ENCODE peak calls at places on chromosomes 1 and 21, in nine cellular contexts. One of them, this sample, is unnamed.

GRCh38 chr1:245142171-245142798 is 12.5 kb upstream of the KIF26B start:
- DNase-seq in amniotic stem cell: no peak
- DNase-seq in dorsolateral prefrontal cortex: no peak
- DNase-seq in fibroblast of villous mesenchyme: no peak
- DNase-seq in Ammon's horn: no peak
- DNase-seq in MCF 10A: no peak
- DNase-seq in NCI-H774: no peak
- DNase-seq in ACHN: no peak
- DNase-seq in EH: no peak
- DNase-seq in this sample: no peak

GRCh38 chr1:229155472-229155871 is 115.4 kb upstream of the RAB4A start:
- DNase-seq in NCI-H774: no peak
- DNase-seq in fibroblast of villous mesenchyme: no peak
- DNase-seq in ACHN: no peak
- DNase-seq in amniotic stem cell: no peak
- DNase-seq in MCF 10A: no peak
- DNase-seq in Ammon's horn: peak; percentile 29
- DNase-seq in dorsolateral prefrontal cortex: no peak
- DNase-seq in EH: no peak
- DNase-seq in this sample: no peak

GRCh38 chr21:41888749-41889376 is 9.7 kb upstream of the PRDM15 start:
- DNase-seq in amniotic stem cell: no peak
- DNase-seq in ACHN: no peak
- DNase-seq in dorsolateral prefrontal cortex: no peak
- DNase-seq in Ammon's horn: no peak
- DNase-seq in EH: no peak
- DNase-seq in MCF 10A: no peak
- DNase-seq in NCI-H774: no peak
- DNase-seq in fibroblast of villous mesenchyme: no peak
- DNase-seq in this sample: peak; percentile 27

GRCh38 chr1:153538315-153538821 is 2.4 kb downstream of the S100A5 start:
- DNase-seq in amniotic stem cell: no peak
- DNase-seq in MCF 10A: peak; percentile 75
- DNase-seq in Ammon's horn: no peak
- DNase-seq in ACHN: no peak
- DNase-seq in NCI-H774: no peak
- DNase-seq in EH: peak; percentile 68
- DNase-seq in dorsolateral prefrontal cortex: no peak
- DNase-seq in fibroblast of villous mesenchyme: no peak
- DNase-seq in this sample: peak; percentile 53

GRCh38 chr1:54919367-54920359 is 32.7 kb upstream of the DHCR24 start:
- DNase-seq in dorsolateral prefrontal cortex: no peak
- DNase-seq in amniotic stem cell: no peak
- DNase-seq in ACHN: no peak
- DNase-seq in fibroblast of villous mesenchyme: no peak
- DNase-seq in NCI-H774: no peak
- DNase-seq in EH: no peak
- DNase-seq in MCF 10A: no peak
- DNase-seq in Ammon's horn: no peak
- DNase-seq in this sample: no peak

GRCh38 chr21:42381347-42381984 is 14.4 kb downstream of the TMPRSS3 start:
- DNase-seq in NCI-H774: no peak
- DNase-seq in amniotic stem cell: peak; percentile 7
- DNase-seq in dorsolateral prefrontal cortex: no peak
- DNase-seq in MCF 10A: peak; percentile 45
- DNase-seq in EH: peak; percentile 12
- DNase-seq in Ammon's horn: no peak
- DNase-seq in fibroblast of villous mesenchyme: peak; percentile 30
- DNase-seq in ACHN: peak; percentile 65
- DNase-seq in this sample: peak; percentile 31

GRCh38 chr1:152725261-152725660 is 17.3 kb downstream of the LCE4A start:
- DNase-seq in Ammon's horn: no peak
- DNase-seq in NCI-H774: no peak
- DNase-seq in dorsolateral prefrontal cortex: no peak
- DNase-seq in MCF 10A: no peak
- DNase-seq in amniotic stem cell: no peak
- DNase-seq in EH: no peak
- DNase-seq in fibroblast of villous mesenchyme: no peak
- DNase-seq in ACHN: no peak
- DNase-seq in this sample: no peak

GRCh38 chr21:37452222-37452621 is 85.6 kb downstream of the DYRK1A start:
- DNase-seq in fibroblast of villous mesenchyme: peak; percentile 88
- DNase-seq in dorsolateral prefrontal cortex: peak; percentile 38
- DNase-seq in Ammon's horn: peak; percentile 25
- DNase-seq in NCI-H774: no peak
- DNase-seq in ACHN: peak; percentile 87
- DNase-seq in EH: peak; percentile 97
- DNase-seq in amniotic stem cell: peak; percentile 47
- DNase-seq in MCF 10A: peak; percentile 10
- DNase-seq in this sample: peak; percentile 92

GRCh38 chr1:54557956-54558355 is 9.9 kb downstream of the ACOT11 start:
- DNase-seq in fibroblast of villous mesenchyme: peak; percentile 88
- DNase-seq in NCI-H774: no peak
- DNase-seq in MCF 10A: no peak
- DNase-seq in amniotic stem cell: no peak
- DNase-seq in dorsolateral prefrontal cortex: no peak
- DNase-seq in ACHN: no peak
- DNase-seq in Ammon's horn: no peak
- DNase-seq in EH: no peak
- DNase-seq in this sample: no peak

This sample was measured in AG10803.